ENCODE peak calls at places on chromosomes 12 and 14, in ten cellular contexts. One of them, this sample, is unnamed.

GRCh38 chr12:100141666-100141997 is 1.0 kb downstream of the BLTP3B start:
- DNase-seq in GM12891: no peak
- DNase-seq in breast epithelium: no peak
- DNase-seq in stomach: no peak
- DNase-seq in GM23338: no peak
- DNase-seq in sigmoid colon: peak
- DNase-seq in spleen: no peak
- DNase-seq in Panc1: peak
- DNase-seq in HCT116: peak
- DNase-seq in upper lobe of left lung: no peak
- DNase-seq in this sample: no peak

GRCh38 chr14:94677747-94678146 is 65.6 kb downstream of the SERPINA3 start:
- DNase-seq in GM12891: no peak
- DNase-seq in breast epithelium: no peak
- DNase-seq in stomach: peak
- DNase-seq in GM23338: no peak
- DNase-seq in sigmoid colon: peak
- DNase-seq in spleen: no peak
- DNase-seq in Panc1: no peak
- DNase-seq in HCT116: no peak
- DNase-seq in upper lobe of left lung: no peak
- DNase-seq in this sample: no peak

GRCh38 chr14:69693145-69693544 is 73.8 kb upstream of the SRSF5 start:
- DNase-seq in GM12891: no peak
- DNase-seq in breast epithelium: no peak
- DNase-seq in stomach: peak
- DNase-seq in GM23338: no peak
- DNase-seq in sigmoid colon: no peak
- DNase-seq in spleen: peak
- DNase-seq in Panc1: no peak
- DNase-seq in HCT116: no peak
- DNase-seq in upper lobe of left lung: no peak
- DNase-seq in this sample: peak

GRCh38 chr12:69684472-69684871 is 14.6 kb downstream of the BEST3 start:
- DNase-seq in GM12891: no peak
- DNase-seq in breast epithelium: no peak
- DNase-seq in stomach: no peak
- DNase-seq in GM23338: no peak
- DNase-seq in sigmoid colon: no peak
- DNase-seq in spleen: no peak
- DNase-seq in Panc1: no peak
- DNase-seq in HCT116: no peak
- DNase-seq in upper lobe of left lung: no peak
- DNase-seq in this sample: no peak

GRCh38 chr12:91923864-91924263 is 221.8 kb downstream of the BTG1 start:
- DNase-seq in GM12891: no peak
- DNase-seq in breast epithelium: no peak
- DNase-seq in stomach: no peak
- DNase-seq in GM23338: no peak
- DNase-seq in sigmoid colon: no peak
- DNase-seq in spleen: peak
- DNase-seq in Panc1: no peak
- DNase-seq in HCT116: no peak
- DNase-seq in upper lobe of left lung: peak
- DNase-seq in this sample: no peak

GRCh38 chr12:3152892-3153291 is 75.7 kb downstream of the TSPAN9 start:
- DNase-seq in GM12891: no peak
- DNase-seq in breast epithelium: no peak
- DNase-seq in stomach: no peak
- DNase-seq in GM23338: no peak
- DNase-seq in sigmoid colon: no peak
- DNase-seq in spleen: peak
- DNase-seq in Panc1: no peak
- DNase-seq in HCT116: no peak
- DNase-seq in upper lobe of left lung: peak
- DNase-seq in this sample: no peak

GRCh38 chr12:94148841-94149780 is 734 bp downstream of the PLXNC1 start:
- DNase-seq in GM12891: peak
- DNase-seq in breast epithelium: no peak
- DNase-seq in stomach: peak
- DNase-seq in GM23338: peak
- DNase-seq in sigmoid colon: no peak
- DNase-seq in spleen: peak
- DNase-seq in Panc1: no peak
- DNase-seq in HCT116: no peak
- DNase-seq in upper lobe of left lung: peak
- DNase-seq in this sample: peak

GRCh38 chr12:92698466-92698865 is 4.3 kb upstream of the PLEKHG7 start:
- DNase-seq in GM12891: no peak
- DNase-seq in breast epithelium: no peak
- DNase-seq in stomach: no peak
- DNase-seq in GM23338: no peak
- DNase-seq in sigmoid colon: no peak
- DNase-seq in spleen: no peak
- DNase-seq in Panc1: no peak
- DNase-seq in HCT116: no peak
- DNase-seq in upper lobe of left lung: no peak
- DNase-seq in this sample: no peak

GRCh38 chr12:102249073-102249854 is 51.6 kb upstream of the PMCH start:
- DNase-seq in GM12891: no peak
- DNase-seq in breast epithelium: no peak
- DNase-seq in stomach: no peak
- DNase-seq in GM23338: no peak
- DNase-seq in sigmoid colon: no peak
- DNase-seq in spleen: no peak
- DNase-seq in Panc1: no peak
- DNase-seq in HCT116: no peak
- DNase-seq in upper lobe of left lung: no peak
- DNase-seq in this sample: no peak

GRCh38 chr14:85250369-85250768 is 279.6 kb upstream of the FLRT2 start:
- DNase-seq in GM12891: no peak
- DNase-seq in breast epithelium: no peak
- DNase-seq in stomach: no peak
- DNase-seq in GM23338: peak
- DNase-seq in sigmoid colon: no peak
- DNase-seq in spleen: no peak
- DNase-seq in Panc1: no peak
- DNase-seq in HCT116: no peak
- DNase-seq in upper lobe of left lung: no peak
- DNase-seq in this sample: no peak

GRCh38 chr14:96802963-96803362 is 5.8 kb downstream of the VRK1 start:
- DNase-seq in GM12891: no peak
- DNase-seq in breast epithelium: no peak
- DNase-seq in stomach: no peak
- DNase-seq in GM23338: no peak
- DNase-seq in sigmoid colon: no peak
- DNase-seq in spleen: no peak
- DNase-seq in Panc1: no peak
- DNase-seq in HCT116: no peak
- DNase-seq in upper lobe of left lung: no peak
- DNase-seq in this sample: no peak

GRCh38 chr14:51776102-51776894 is 84.1 kb upstream of the GNG2 start:
- DNase-seq in GM12891: peak
- DNase-seq in breast epithelium: peak
- DNase-seq in stomach: no peak
- DNase-seq in GM23338: peak
- DNase-seq in sigmoid colon: peak
- DNase-seq in spleen: no peak
- DNase-seq in Panc1: no peak
- DNase-seq in HCT116: peak
- DNase-seq in upper lobe of left lung: no peak
- DNase-seq in this sample: peak

GRCh38 chr12:92467886-92468285 is 234.9 kb upstream of the PLEKHG7 start:
- DNase-seq in GM12891: no peak
- DNase-seq in breast epithelium: no peak
- DNase-seq in stomach: no peak
- DNase-seq in GM23338: no peak
- DNase-seq in sigmoid colon: no peak
- DNase-seq in spleen: no peak
- DNase-seq in Panc1: no peak
- DNase-seq in HCT116: no peak
- DNase-seq in upper lobe of left lung: no peak
- DNase-seq in this sample: no peak

GRCh38 chr12:43805857-43806736 is at the start of gene TWF1:
- DNase-seq in GM12891: peak
- DNase-seq in breast epithelium: peak
- DNase-seq in stomach: peak
- DNase-seq in GM23338: peak
- DNase-seq in sigmoid colon: peak
- DNase-seq in spleen: peak
- DNase-seq in Panc1: no peak
- DNase-seq in HCT116: peak
- DNase-seq in upper lobe of left lung: peak
- DNase-seq in this sample: peak
- TF ChIP-seq POLR2AphosphoS5 in GM12891: peak
- TF ChIP-seq POLR2AphosphoS5 in breast epithelium: peak
- TF ChIP-seq POLR2AphosphoS5 in stomach: peak
- TF ChIP-seq POLR2AphosphoS5 in GM23338: peak
- TF ChIP-seq POLR2AphosphoS5 in sigmoid colon: peak
- TF ChIP-seq POLR2AphosphoS5 in spleen: peak
- TF ChIP-seq POLR2AphosphoS5 in Panc1: peak
- TF ChIP-seq POLR2AphosphoS5 in HCT116: peak
- TF ChIP-seq POLR2AphosphoS5 in upper lobe of left lung: peak
- TF ChIP-seq POLR2AphosphoS5 in this sample: peak

DNA sequence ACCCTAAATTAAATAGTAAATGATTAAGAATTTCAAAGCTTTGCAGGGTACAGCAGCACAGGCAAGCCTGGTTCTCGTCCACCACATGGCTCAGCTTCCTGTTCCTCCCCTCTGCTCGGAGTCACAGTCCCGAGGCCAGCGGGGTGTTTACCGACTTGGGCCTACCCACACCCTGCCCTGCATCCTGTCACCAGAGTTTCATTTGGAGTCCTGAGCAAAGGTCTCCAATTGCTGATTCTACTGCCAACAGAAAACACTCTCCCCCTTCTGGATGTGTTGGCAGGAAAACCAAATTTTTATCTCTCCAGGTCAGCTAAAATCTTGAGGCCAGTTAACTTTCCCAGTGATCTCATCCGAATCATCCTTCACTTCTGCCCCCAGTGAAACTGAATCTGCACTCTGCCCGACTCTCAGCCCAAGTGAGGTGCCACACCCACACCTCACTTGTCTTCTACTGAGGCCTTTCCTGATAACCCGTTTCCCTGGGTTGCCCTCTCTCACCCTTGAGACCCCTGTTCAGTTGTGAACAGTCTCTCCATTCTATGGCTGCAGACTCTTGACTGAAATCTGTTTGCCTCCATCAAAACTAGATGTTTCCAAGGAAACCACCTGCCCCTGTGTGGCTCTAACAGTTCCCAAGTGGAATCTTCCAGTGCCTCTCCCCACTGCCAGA is 71.2 kb downstream of the VCPKMT start:
- DNase-seq in GM12891: peak
- DNase-seq in breast epithelium: peak
- DNase-seq in stomach: peak
- DNase-seq in GM23338: no peak
- DNase-seq in sigmoid colon: peak
- DNase-seq in spleen: peak
- DNase-seq in Panc1: no peak
- DNase-seq in HCT116: no peak
- DNase-seq in upper lobe of left lung: no peak
- DNase-seq in this sample: peak
- TF ChIP-seq POLR2AphosphoS5 in GM12891: peak
- TF ChIP-seq POLR2AphosphoS5 in breast epithelium: peak
- TF ChIP-seq POLR2AphosphoS5 in stomach: peak
- TF ChIP-seq POLR2AphosphoS5 in GM23338: no peak
- TF ChIP-seq POLR2AphosphoS5 in sigmoid colon: peak
- TF ChIP-seq POLR2AphosphoS5 in spleen: peak
- TF ChIP-seq POLR2AphosphoS5 in Panc1: no peak
- TF ChIP-seq POLR2AphosphoS5 in HCT116: no peak
- TF ChIP-seq POLR2AphosphoS5 in upper lobe of left lung: peak
- TF ChIP-seq POLR2AphosphoS5 in this sample: peak

DNA sequence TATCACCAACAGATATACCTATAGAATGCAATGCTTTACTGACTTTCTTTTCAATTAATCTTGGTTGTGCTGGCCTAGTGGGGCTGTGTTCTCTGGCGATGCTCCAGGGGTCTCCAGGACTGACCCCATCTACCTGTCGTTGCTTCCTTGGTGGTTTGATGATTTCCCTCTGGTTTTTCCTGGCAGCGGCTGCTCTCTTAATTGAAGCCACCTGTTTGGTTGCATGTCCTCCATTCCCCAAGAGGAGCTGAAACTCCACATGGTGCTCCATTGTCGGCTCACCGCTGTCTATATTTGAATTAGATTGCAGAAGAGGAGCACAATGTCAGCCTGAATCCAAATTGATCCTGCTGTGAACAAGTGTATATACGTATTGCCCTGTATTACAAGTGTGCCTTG is 7.1 kb upstream of the IFNG-AS1 start:
- DNase-seq in GM12891: no peak
- DNase-seq in breast epithelium: no peak
- DNase-seq in stomach: no peak
- DNase-seq in GM23338: no peak
- DNase-seq in sigmoid colon: no peak
- DNase-seq in spleen: no peak
- DNase-seq in Panc1: no peak
- DNase-seq in HCT116: no peak
- DNase-seq in upper lobe of left lung: no peak
- DNase-seq in this sample: no peak
- TF ChIP-seq POLR2AphosphoS5 in GM12891: no peak
- TF ChIP-seq POLR2AphosphoS5 in breast epithelium: no peak
- TF ChIP-seq POLR2AphosphoS5 in stomach: no peak
- TF ChIP-seq POLR2AphosphoS5 in GM23338: no peak
- TF ChIP-seq POLR2AphosphoS5 in sigmoid colon: no peak
- TF ChIP-seq POLR2AphosphoS5 in spleen: no peak
- TF ChIP-seq POLR2AphosphoS5 in Panc1: no peak
- TF ChIP-seq POLR2AphosphoS5 in HCT116: no peak
- TF ChIP-seq POLR2AphosphoS5 in upper lobe of left lung: no peak
- TF ChIP-seq POLR2AphosphoS5 in this sample: no peak

GRCh38 chr12:68341822-68342221 is 9.7 kb upstream of the MDM1 start:
- DNase-seq in GM12891: no peak
- DNase-seq in breast epithelium: no peak
- DNase-seq in stomach: no peak
- DNase-seq in GM23338: no peak
- DNase-seq in sigmoid colon: no peak
- DNase-seq in spleen: no peak
- DNase-seq in Panc1: no peak
- DNase-seq in HCT116: no peak
- DNase-seq in upper lobe of left lung: no peak
- DNase-seq in this sample: no peak

GRCh38 chr12:68344126-68344525 is 12.0 kb upstream of the MDM1 start:
- DNase-seq in GM12891: no peak
- DNase-seq in breast epithelium: no peak
- DNase-seq in stomach: no peak
- DNase-seq in GM23338: peak
- DNase-seq in sigmoid colon: no peak
- DNase-seq in spleen: no peak
- DNase-seq in Panc1: no peak
- DNase-seq in HCT116: no peak
- DNase-seq in upper lobe of left lung: no peak
- DNase-seq in this sample: no peak

GRCh38 chr12:68336754-68337343 is 4.7 kb upstream of the MDM1 start:
- DNase-seq in GM12891: no peak
- DNase-seq in breast epithelium: peak
- DNase-seq in stomach: no peak
- DNase-seq in GM23338: no peak
- DNase-seq in sigmoid colon: peak
- DNase-seq in spleen: no peak
- DNase-seq in Panc1: no peak
- DNase-seq in HCT116: no peak
- DNase-seq in upper lobe of left lung: no peak
- DNase-seq in this sample: peak

GRCh38 chr12:68342966-68343365 is 10.8 kb upstream of the MDM1 start:
- DNase-seq in GM12891: no peak
- DNase-seq in breast epithelium: no peak
- DNase-seq in stomach: no peak
- DNase-seq in GM23338: no peak
- DNase-seq in sigmoid colon: no peak
- DNase-seq in spleen: no peak
- DNase-seq in Panc1: no peak
- DNase-seq in HCT116: no peak
- DNase-seq in upper lobe of left lung: no peak
- DNase-seq in this sample: no peak

GRCh38 chr12:68340404-68341270 is 8.5 kb upstream of the MDM1 start:
- DNase-seq in GM12891: no peak
- DNase-seq in breast epithelium: no peak
- DNase-seq in stomach: no peak
- DNase-seq in GM23338: no peak
- DNase-seq in sigmoid colon: peak
- DNase-seq in spleen: no peak
- DNase-seq in Panc1: no peak
- DNase-seq in HCT116: no peak
- DNase-seq in upper lobe of left lung: no peak
- DNase-seq in this sample: no peak
- TF ChIP-seq POLR2AphosphoS5 in GM12891: no peak
- TF ChIP-seq POLR2AphosphoS5 in breast epithelium: no peak
- TF ChIP-seq POLR2AphosphoS5 in stomach: no peak
- TF ChIP-seq POLR2AphosphoS5 in GM23338: no peak
- TF ChIP-seq POLR2AphosphoS5 in sigmoid colon: peak
- TF ChIP-seq POLR2AphosphoS5 in spleen: no peak
- TF ChIP-seq POLR2AphosphoS5 in Panc1: no peak
- TF ChIP-seq POLR2AphosphoS5 in HCT116: no peak
- TF ChIP-seq POLR2AphosphoS5 in upper lobe of left lung: no peak
- TF ChIP-seq POLR2AphosphoS5 in this sample: peak